ENCODE peak calls at places on chromosomes 13 and 19, in six cellular contexts. V is HepG2, N is H1, P is K562, D is HCT116, I is GM12878. U is an unnamed sample.

GRCh38 chr13:104098421-104098820 is 1032.2 kb upstream of the SLC10A2 start:
- DNase-seq in V (no peak), N (no peak), P (no peak), D (no peak), I (no peak), U (no peak)

GRCh38 chr19:48342841-48343540 is 17.6 kb downstream of the EMP3 start:
- DNase-seq in V (no peak), N (no peak), P (peak; percentile 14), D (no peak), I (no peak), U (no peak)

GRCh38 chr19:5046339-5047039 is 77.6 kb downstream of the KDM4B start:
- DNase-seq in V (peak; percentile 87), N (no peak), P (no peak), D (no peak), I (no peak), U (no peak)

GRCh38 chr19:19211499-19212432 is at the start of gene NCAN:
- DNase-seq in V (no peak), N (no peak), P (peak; percentile 65), D (no peak), I (no peak), U (no peak)

GRCh38 chr19:16285769-16286564 is 38.7 kb upstream of the KLF2 start:
- DNase-seq in V (no peak), N (no peak), P (peak; percentile 6), D (no peak), I (no peak), U (no peak)

GRCh38 chr13:48579167-48579918 is 46.5 kb upstream of the RCBTB2 start:
- DNase-seq in V (no peak), N (no peak), P (no peak), D (no peak), I (peak; percentile 94), U (no peak)

GRCh38 chr13:55815458-55816033 is 1325.2 kb upstream of the PRR20A start:
- DNase-seq in V (no peak), N (no peak), P (no peak), D (no peak), I (no peak), U (no peak)

GRCh38 chr13:106534844-106535551 is 464 bp downstream of the EFNB2 start:
- DNase-seq in V (no peak), N (no peak), P (peak; percentile 29), D (no peak), I (no peak), U (peak; percentile 31)

GRCh38 chr19:55681131-55682087 is 6.4 kb downstream of the EPN1 start:
- DNase-seq in V (no peak), N (no peak), P (no peak), D (no peak), I (no peak), U (no peak)

GRCh38 chr13:108769213-108770070 is 140.0 kb downstream of the MYO16 start:
- DNase-seq in V (no peak), N (no peak), P (peak; percentile 53), D (no peak), I (no peak), U (no peak)

GRCh38 chr19:1164684-1165531 is 9.2 kb downstream of the SBNO2 start:
- DNase-seq in V (no peak), N (no peak), P (peak; percentile 62), D (no peak), I (no peak), U (no peak)

GRCh38 chr13:112881656-112882554 is 87.1 kb upstream of the MCF2L start:
- DNase-seq in V (no peak), N (no peak), P (no peak), D (no peak), I (no peak), U (no peak)

GRCh38 chr19:41753936-41754529 is 1.3 kb upstream of the CEACAM6 start:
- DNase-seq in V (peak; percentile 14), N (no peak), P (peak; percentile 26), D (peak; percentile 39), I (no peak), U (peak; percentile 30)

GRCh38 chr13:64278493-64278892 is 2862.8 kb upstream of the PCDH20 start:
- DNase-seq in V (no peak), N (no peak), P (no peak), D (no peak), I (no peak), U (peak; percentile 67)

GRCh38 chr13:94413545-94413944 is 65.9 kb downstream of the DCT start:
- DNase-seq in V (no peak), N (no peak), P (no peak), D (no peak), I (no peak), U (no peak)

GRCh38 chr13:52846567-52847321 is 1.7 kb downstream of the PCDH8 start:
- DNase-seq in V (no peak), N (no peak), P (no peak), D (no peak), I (no peak), U (peak; percentile 24)

GRCh38 chr13:72696590-72696989 is 30.8 kb downstream of the MZT1 start:
- DNase-seq in V (no peak), N (no peak), P (no peak), D (peak; percentile 1), I (no peak), U (peak; percentile 45)

GRCh38 chr19:2048104-2048958 is 2.7 kb downstream of the MKNK2 start:
- DNase-seq in V (no peak), N (no peak), P (peak; percentile 15), D (no peak), I (no peak), U (no peak)

GRCh38 chr19:39969681-39970423 is 1.1 kb upstream of the PSMC4 start:
- DNase-seq in V (no peak), N (no peak), P (no peak), D (no peak), I (no peak), U (no peak)

GRCh38 chr13:86563308-86563707 is 764.1 kb upstream of the SLITRK6 start:
- DNase-seq in V (no peak), N (no peak), P (no peak), D (no peak), I (no peak), U (peak; percentile 1)

GRCh38 chr19:33064117-33064777 is 441 bp downstream of the RHPN2 start:
- DNase-seq in V (no peak), N (no peak), P (peak; percentile 77), D (no peak), I (no peak), U (no peak)

GRCh38 chr13:112808377-112809140 is 118.7 kb downstream of the ATP11A start:
- DNase-seq in V (no peak), N (no peak), P (no peak), D (no peak), I (no peak), U (no peak)

GRCh38 chr13:105506463-105506862 is 1029.0 kb downstream of the EFNB2 start:
- DNase-seq in V (no peak), N (no peak), P (no peak), D (no peak), I (no peak), U (no peak)

GRCh38 chr13:78816592-78816991 is 157.6 kb upstream of the OBI1 start:
- DNase-seq in V (no peak), N (no peak), P (no peak), D (no peak), I (no peak), U (no peak)

GRCh38 chr19:55641376-55642152 is 762 bp downstream of the ZNF580 start:
- DNase-seq in V (no peak), N (no peak), P (no peak), D (no peak), I (no peak), U (no peak)

DNA sequence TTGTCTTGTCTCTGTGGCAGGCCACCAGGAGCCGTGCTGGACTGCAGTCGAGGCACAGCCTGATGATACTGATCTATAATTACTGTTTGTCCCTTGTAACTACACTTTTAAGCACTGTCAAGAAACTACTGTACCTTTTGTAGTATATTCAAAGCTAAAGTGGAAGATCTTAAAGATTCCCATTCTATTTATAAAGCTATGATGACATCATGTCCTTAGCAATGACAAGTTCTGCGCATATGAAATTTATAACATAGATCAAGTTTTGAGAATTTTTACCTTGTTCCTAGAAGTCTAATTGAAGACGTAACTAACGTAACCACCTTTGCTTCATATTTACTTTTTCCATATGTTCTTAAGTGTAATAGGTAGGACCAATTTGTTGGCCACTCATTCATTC is 56.8 kb upstream of the LATS2 start:
- DNase-seq in V (no peak), N (no peak), P (no peak), D (no peak), I (no peak), U (no peak)
- TF ChIP-seq MAX in V (no peak), N (no peak), P (no peak), D (no peak), I (no peak), U (no peak)

GRCh38 chr13:101915333-101915732 is 462.9 kb downstream of the ITGBL1 start:
- DNase-seq in V (no peak), N (no peak), P (no peak), D (no peak), I (no peak), U (no peak)

GRCh38 chr13:101917475-101917810 is 465.0 kb downstream of the ITGBL1 start:
- DNase-seq in V (no peak), N (no peak), P (no peak), D (no peak), I (no peak), U (no peak)

GRCh38 chr13:101915755-101916107 is 463.3 kb downstream of the ITGBL1 start:
- DNase-seq in V (no peak), N (no peak), P (no peak), D (no peak), I (no peak), U (no peak)

GRCh38 chr13:101916758-101917474 is 464.4 kb downstream of the ITGBL1 start:
- DNase-seq in V (no peak), N (no peak), P (no peak), D (no peak), I (no peak), U (no peak)

GRCh38 chr13:101916108-101916757 is 463.8 kb downstream of the ITGBL1 start:
- DNase-seq in V (no peak), N (peak; percentile 43), P (no peak), D (no peak), I (no peak), U (no peak)
- TF ChIP-seq EZH2 in V (no peak), N (peak; percentile 79), P (no peak), D (no peak), I (no peak), U (peak; percentile 42)

GRCh38 chr19:17861542-17862402 is 2.1 kb downstream of the RPL18A start:
- DNase-seq in V (no peak), N (no peak), P (peak; percentile 31), D (no peak), I (no peak), U (no peak)
- TF ChIP-seq POLR2A in V (peak; percentile 38), N (no peak), P (peak; percentile 51), D (no peak), I (peak; percentile 56), U (no peak)

DNA sequence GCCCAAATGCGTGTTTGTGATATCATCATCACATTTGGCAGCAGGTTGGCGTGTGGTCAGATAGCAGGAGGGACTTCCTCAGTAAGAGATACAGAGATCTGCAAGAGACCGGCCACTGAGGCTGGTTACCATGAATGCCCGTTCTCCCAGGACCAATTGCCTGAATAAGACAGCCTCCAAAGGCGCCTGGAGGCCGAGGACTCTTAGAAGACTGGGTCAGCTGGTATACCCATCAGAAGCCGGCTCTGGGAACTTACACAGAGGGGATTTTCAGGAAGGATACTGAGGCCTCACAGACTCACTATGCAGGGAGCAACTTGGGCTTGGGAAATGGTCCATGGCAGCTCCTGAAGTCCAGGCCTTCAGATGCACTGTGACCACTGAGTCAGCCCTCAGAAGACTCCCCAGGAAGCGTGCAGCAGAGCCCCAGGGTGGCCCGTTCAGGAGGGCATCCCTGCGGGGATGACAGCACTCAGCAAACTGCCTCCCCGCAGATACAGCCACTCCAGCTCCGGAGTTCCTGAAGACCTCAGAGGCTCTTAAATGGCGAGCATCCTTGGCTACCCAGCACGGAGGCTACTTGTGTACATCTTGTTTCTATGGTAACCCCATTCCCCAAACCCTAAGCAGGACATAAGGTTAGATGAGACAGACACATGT is 26.4 kb upstream of the VSTM2B start:
- DNase-seq in V (no peak), N (no peak), P (no peak), D (no peak), I (no peak), U (no peak)
- TF ChIP-seq MAX in V (no peak), N (no peak), P (no peak), D (no peak), I (no peak), U (no peak)

U was measured in endothelial cell of umbilical vein.